ENCODE peak calls at places on chromosomes 3 and 15, in six cellular contexts. N, U, Y, Q, L and M are unnamed samples.
A peak's percentile ranks its signal among the peaks of the same experiment; 100 is the strongest.

GRCh38 chr3:107676469-107677309 is 153.9 kb downstream of the BBX start:
- DNase-seq in N (peak; percentile 72), U (no peak), Y (no peak), Q (peak; percentile 43), L (no peak), M (no peak)

GRCh38 chr15:41969851-41970431 is 2.4 kb downstream of the EHD4 start:
- DNase-seq in N (peak; percentile 26), U (no peak), Y (peak; percentile 54), Q (no peak), L (peak; percentile 54), M (no peak)

GRCh38 chr3:11543141-11543947 is 100.4 kb downstream of the VGLL4 start:
- DNase-seq in N (no peak), U (no peak), Y (no peak), Q (no peak), L (no peak), M (no peak)

GRCh38 chr15:30043211-30043655 is 39.5 kb upstream of the GOLGA8J start:
- DNase-seq in N (peak; percentile 62), U (no peak), Y (no peak), Q (peak; percentile 29), L (no peak), M (no peak)

GRCh38 chr15:40002295-40002694 is 36.7 kb downstream of the SRP14 start:
- DNase-seq in N (peak; percentile 18), U (no peak), Y (no peak), Q (peak; percentile 65), L (peak; percentile 28), M (no peak)

GRCh38 chr3:138227650-138228049 is 40.5 kb downstream of the ARMC8 start:
- DNase-seq in N (no peak), U (no peak), Y (no peak), Q (peak; percentile 81), L (no peak), M (no peak)

GRCh38 chr15:93057618-93058017 is 31.4 kb downstream of the RGMA start:
- DNase-seq in N (no peak), U (no peak), Y (no peak), Q (no peak), L (no peak), M (no peak)

GRCh38 chr15:26805470-26805869 is 32.6 kb upstream of the GABRB3 start:
- DNase-seq in N (no peak), U (no peak), Y (no peak), Q (no peak), L (no peak), M (no peak)

GRCh38 chr15:31302778-31303433 is 23.7 kb upstream of the KLF13 start:
- DNase-seq in N (no peak), U (peak; percentile 13), Y (no peak), Q (no peak), L (no peak), M (no peak)

GRCh38 chr15:52234596-52235541 is 43.7 kb upstream of the GNB5 start:
- DNase-seq in N (no peak), U (no peak), Y (peak; percentile 72), Q (no peak), L (no peak), M (no peak)

GRCh38 chr3:99131876-99132275 is 230.4 kb upstream of the DCBLD2 start:
- DNase-seq in N (no peak), U (no peak), Y (no peak), Q (no peak), L (peak; percentile 35), M (no peak)

GRCh38 chr15:49718234-49718633 is 97.4 kb downstream of the DTWD1 start:
- DNase-seq in N (no peak), U (no peak), Y (no peak), Q (peak; percentile 69), L (no peak), M (no peak)

GRCh38 chr3:81958967-81959625 is 197.7 kb upstream of the GBE1 start:
- DNase-seq in N (no peak), U (no peak), Y (no peak), Q (no peak), L (peak; percentile 1), M (no peak)

GRCh38 chr3:5787863-5788488 is 600.5 kb downstream of the EDEM1 start:
- DNase-seq in N (peak; percentile 66), U (peak; percentile 55), Y (no peak), Q (no peak), L (no peak), M (no peak)

GRCh38 chr3:46454209-46454595 is 10.5 kb downstream of the LTF start:
- DNase-seq in N (no peak), U (no peak), Y (peak; percentile 32), Q (no peak), L (no peak), M (no peak)

GRCh38 chr3:52521881-52522650 is 11.6 kb downstream of the NT5DC2 start:
- DNase-seq in N (no peak), U (no peak), Y (no peak), Q (no peak), L (no peak), M (no peak)

GRCh38 chr3:64686446-64686908 is 1.3 kb downstream of the ADAMTS9 start:
- DNase-seq in N (peak; percentile 2), U (no peak), Y (no peak), Q (peak; percentile 52), L (peak; percentile 66), M (no peak)

GRCh38 chr3:147816770-147817169 is 407.6 kb downstream of the ZIC1 start:
- DNase-seq in N (peak; percentile 43), U (peak; percentile 31), Y (no peak), Q (no peak), L (no peak), M (no peak)

GRCh38 chr3:108319428-108320053 is 23.2 kb downstream of the HHLA2 start:
- DNase-seq in N (peak; percentile 85), U (peak; percentile 28), Y (no peak), Q (no peak), L (peak; percentile 69), M (no peak)

GRCh38 chr3:64530434-64531049 is 157.3 kb downstream of the ADAMTS9 start:
- DNase-seq in N (peak; percentile 62), U (peak; percentile 77), Y (no peak), Q (peak; percentile 50), L (peak; percentile 50), M (no peak)

GRCh38 chr15:58086479-58086878 is 21.0 kb upstream of the ALDH1A2 start:
- DNase-seq in N (peak; percentile 45), U (no peak), Y (no peak), Q (peak; percentile 15), L (peak; percentile 50), M (no peak)

GRCh38 chr15:62554164-62554563 is 389.1 kb upstream of the C2CD4B start:
- DNase-seq in N (no peak), U (no peak), Y (no peak), Q (no peak), L (no peak), M (no peak)

GRCh38 chr3:190644035-190644434 is 130.2 kb downstream of the IL1RAP start:
- DNase-seq in N (no peak), U (no peak), Y (no peak), Q (no peak), L (no peak), M (no peak)

GRCh38 chr3:127637971-127638370 is 9.0 kb downstream of the PODXL2 start:
- DNase-seq in N (no peak), U (no peak), Y (no peak), Q (no peak), L (no peak), M (no peak)

GRCh38 chr3:127639173-127640030 is 10.4 kb downstream of the PODXL2 start:
- DNase-seq in N (peak; percentile 37), U (no peak), Y (no peak), Q (peak; percentile 47), L (peak; percentile 65), M (no peak)

GRCh38 chr3:127634653-127635052 is 5.7 kb downstream of the PODXL2 start:
- DNase-seq in N (no peak), U (no peak), Y (no peak), Q (no peak), L (no peak), M (no peak)

GRCh38 chr3:127640031-127640355 is 11.0 kb downstream of the PODXL2 start:
- DNase-seq in N (no peak), U (no peak), Y (no peak), Q (no peak), L (no peak), M (no peak)

GRCh38 chr3:127637546-127637945 is 8.6 kb downstream of the PODXL2 start:
- DNase-seq in N (no peak), U (no peak), Y (no peak), Q (no peak), L (no peak), M (no peak)
- TF ChIP-seq CTCF in N (no peak), U (no peak), Y (no peak), Q (no peak), L (no peak), M (no peak)

DNA sequence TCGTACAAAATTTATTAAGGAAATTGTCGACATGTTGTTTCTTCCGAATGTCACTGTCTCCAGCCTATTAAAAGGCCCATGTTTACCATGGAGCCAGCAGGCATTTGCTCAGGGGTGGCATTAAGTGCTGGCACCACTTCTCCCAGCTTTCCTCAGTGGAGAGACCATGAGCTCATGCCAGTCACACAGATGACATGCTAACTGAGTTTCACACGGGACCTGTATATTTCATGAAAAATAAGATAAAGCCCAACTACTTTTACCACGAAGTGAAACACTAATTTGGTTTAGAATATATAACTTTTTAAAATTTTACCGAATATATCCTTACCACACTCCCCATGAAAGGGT is 93.4 kb downstream of the ETFA start:
- DNase-seq in N (no peak), U (no peak), Y (no peak), Q (no peak), L (no peak), M (no peak)
- TF ChIP-seq CTCF in N (no peak), U (no peak), Y (no peak), Q (no peak), L (no peak), M (no peak)

DNA sequence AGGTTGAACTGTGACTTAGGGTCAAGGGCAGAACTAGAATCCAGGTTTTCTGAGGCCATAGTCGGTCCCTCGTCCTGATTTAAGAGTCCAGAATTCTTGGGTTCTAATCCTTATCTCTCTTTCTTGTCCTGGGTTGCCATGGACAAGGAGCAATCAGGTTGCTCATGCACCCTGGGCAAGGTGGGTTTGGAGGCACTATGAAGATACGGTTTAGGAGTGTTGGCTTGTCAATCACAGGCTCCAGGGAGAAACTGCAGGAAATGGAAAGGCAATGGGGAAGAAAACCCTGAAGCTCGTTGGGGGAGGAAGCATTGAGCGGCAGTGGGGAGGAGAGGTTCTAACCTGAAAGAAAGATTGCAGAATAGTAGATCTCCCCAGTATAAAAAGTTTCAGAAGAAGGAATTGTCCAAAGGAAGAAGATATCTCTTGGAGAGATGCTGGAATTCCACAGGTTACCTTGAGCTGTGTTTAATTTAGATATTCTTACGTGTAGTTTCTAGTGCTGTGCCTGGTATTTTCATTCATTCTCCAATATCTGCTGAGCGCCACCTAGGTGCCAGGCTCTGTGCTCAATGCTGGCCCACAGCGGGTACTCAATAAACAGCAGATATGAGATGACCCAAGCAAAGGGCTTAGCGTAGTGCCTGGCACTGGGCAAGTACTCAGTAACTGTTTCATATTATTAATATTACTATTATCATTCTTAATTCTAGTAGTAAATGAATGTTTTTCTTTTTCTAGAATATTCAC is 2.0 kb downstream of the ACAN start:
- DNase-seq in N (no peak), U (no peak), Y (no peak), Q (no peak), L (no peak), M (no peak)
- TF ChIP-seq CTCF in N (peak; percentile 26), U (no peak), Y (no peak), Q (no peak), L (peak; percentile 21), M (no peak)

DNA sequence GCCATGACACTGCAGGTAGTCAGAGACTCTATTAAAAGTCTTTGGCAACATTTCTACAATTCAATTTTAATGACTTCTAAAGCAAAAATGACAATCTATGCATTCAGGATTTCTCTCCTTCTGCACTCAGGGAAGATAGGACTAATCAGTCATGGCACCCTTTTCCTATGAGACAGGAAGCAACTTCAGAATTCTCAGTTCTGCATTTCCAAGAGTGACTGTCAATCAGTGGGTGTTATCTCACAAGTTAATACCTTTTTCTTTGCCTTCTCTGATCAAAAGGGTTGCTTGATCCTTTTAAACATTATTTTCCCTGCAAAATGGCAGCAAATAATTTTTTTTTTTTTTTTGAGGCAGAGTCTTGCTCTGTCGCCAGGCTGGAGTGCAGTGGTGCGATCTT is 7.8 kb upstream of the ICE2 start:
- DNase-seq in N (no peak), U (no peak), Y (no peak), Q (no peak), L (no peak), M (no peak)
- TF ChIP-seq CTCF in N (no peak), U (no peak), Y (no peak), Q (no peak), L (no peak), M (no peak)